ENCODE peak calls at places on chromosomes 11 and 22, in four cellular contexts. One of them, this sample, is unnamed. For H3K4me1, the result is how much of the 10 kb centered on the place peaks cover.

GRCh38 chr11:9206496-9206895 is 58.7 kb downstream of the DENND5A start:
- DNase-seq in mammary epithelial cell: no peak
- DNase-seq in esophagus squamous epithelium: no peak
- DNase-seq in GM23338: no peak
- DNase-seq in this sample: no peak

GRCh38 chr11:9601041-9601875 is 27.8 kb downstream of the WEE1 start:
- DNase-seq in GM23338: peak
- DNase-seq in esophagus squamous epithelium: no peak
- DNase-seq in mammary epithelial cell: peak
- DNase-seq in this sample: no peak

GRCh38 chr11:115699733-115700132 is 195.5 kb upstream of the CADM1 start:
- DNase-seq in esophagus squamous epithelium: no peak
- DNase-seq in mammary epithelial cell: no peak
- DNase-seq in GM23338: no peak
- DNase-seq in this sample: peak

GRCh38 chr11:103202048-103202651 is 92.9 kb downstream of the DYNC2H1 start:
- DNase-seq in esophagus squamous epithelium: no peak
- DNase-seq in GM23338: peak
- DNase-seq in mammary epithelial cell: peak
- DNase-seq in this sample: no peak

GRCh38 chr22:48886604-48887393 is 940.9 kb downstream of the BRD1 start:
- DNase-seq in esophagus squamous epithelium: no peak
- DNase-seq in GM23338: no peak
- DNase-seq in mammary epithelial cell: no peak
- DNase-seq in this sample: no peak

GRCh38 chr11:1005913-1006312 is 30.6 kb downstream of the MUC6 start:
- DNase-seq in GM23338: no peak
- DNase-seq in esophagus squamous epithelium: no peak
- DNase-seq in mammary epithelial cell: no peak
- DNase-seq in this sample: no peak

GRCh38 chr11:75563978-75564552 is 2.0 kb downstream of the SERPINH1 start:
- DNase-seq in mammary epithelial cell: peak
- DNase-seq in esophagus squamous epithelium: no peak
- DNase-seq in GM23338: peak
- DNase-seq in this sample: no peak

GRCh38 chr11:119337581-119338317 is 2.9 kb downstream of the C1QTNF5 start:
- DNase-seq in GM23338: peak
- DNase-seq in mammary epithelial cell: no peak
- DNase-seq in esophagus squamous epithelium: no peak
- DNase-seq in this sample: no peak

GRCh38 chr22:20424937-20425587 is 12.6 kb downstream of the SCARF2 start:
- DNase-seq in mammary epithelial cell: no peak
- DNase-seq in esophagus squamous epithelium: no peak
- DNase-seq in GM23338: peak
- DNase-seq in this sample: no peak

GRCh38 chr11:11732116-11732515 is 109.7 kb upstream of the USP47 start:
- DNase-seq in esophagus squamous epithelium: no peak
- DNase-seq in mammary epithelial cell: peak
- DNase-seq in GM23338: no peak
- DNase-seq in this sample: no peak

GRCh38 chr11:73759520-73760065 is 1.3 kb downstream of the RAB6A start:
- DNase-seq in esophagus squamous epithelium: no peak
- DNase-seq in mammary epithelial cell: no peak
- DNase-seq in GM23338: peak
- DNase-seq in this sample: no peak

GRCh38 chr11:130212431-130212961 is 52.9 kb downstream of the ST14 start:
- DNase-seq in esophagus squamous epithelium: no peak
- DNase-seq in GM23338: no peak
- DNase-seq in mammary epithelial cell: no peak
- DNase-seq in this sample: peak

GRCh38 chr22:22702159-22702873 is 57.9 kb downstream of the GGTLC2 start:
- DNase-seq in mammary epithelial cell: no peak
- DNase-seq in esophagus squamous epithelium: no peak
- DNase-seq in GM23338: peak
- DNase-seq in this sample: no peak

GRCh38 chr22:23216331-23217170 is 36.2 kb downstream of the BCR start:
- DNase-seq in GM23338: no peak
- DNase-seq in esophagus squamous epithelium: no peak
- DNase-seq in mammary epithelial cell: no peak
- DNase-seq in this sample: no peak

GRCh38 chr11:45392621-45393183 is 106.6 kb upstream of the SYT13 start:
- DNase-seq in mammary epithelial cell: no peak
- DNase-seq in esophagus squamous epithelium: no peak
- DNase-seq in GM23338: no peak
- DNase-seq in this sample: no peak

GRCh38 chr11:77127969-77128691 is at the start of gene MYO7A:
- DNase-seq in GM23338: peak
- DNase-seq in esophagus squamous epithelium: no peak
- DNase-seq in mammary epithelial cell: no peak
- DNase-seq in this sample: no peak

GRCh38 chr11:18748766-18749375 is 22.9 kb upstream of the IGSF22 start:
- DNase-seq in mammary epithelial cell: no peak
- DNase-seq in esophagus squamous epithelium: no peak
- DNase-seq in GM23338: no peak
- DNase-seq in this sample: no peak

GRCh38 chr22:18156878-18157713 is 7.1 kb downstream of the USP18 start:
- DNase-seq in esophagus squamous epithelium: no peak
- DNase-seq in GM23338: peak
- DNase-seq in mammary epithelial cell: peak
- DNase-seq in this sample: peak

GRCh38 chr11:126917531-126918204 is 82.9 kb downstream of the KIRREL3 start:
- DNase-seq in GM23338: no peak
- DNase-seq in mammary epithelial cell: peak
- DNase-seq in esophagus squamous epithelium: no peak
- DNase-seq in this sample: no peak

GRCh38 chr11:87421422-87421821 is 383.7 kb downstream of the TMEM135 start:
- DNase-seq in GM23338: peak
- DNase-seq in esophagus squamous epithelium: no peak
- DNase-seq in mammary epithelial cell: peak
- DNase-seq in this sample: no peak

GRCh38 chr22:48239461-48240164 is 1477.2 kb downstream of the TBC1D22A start:
- DNase-seq in GM23338: no peak
- DNase-seq in esophagus squamous epithelium: no peak
- DNase-seq in mammary epithelial cell: no peak
- DNase-seq in this sample: no peak

GRCh38 chr11:17638311-17638710 is 81.1 kb upstream of the MYOD1 start:
- DNase-seq in mammary epithelial cell: no peak
- DNase-seq in esophagus squamous epithelium: no peak
- DNase-seq in GM23338: no peak
- DNase-seq in this sample: no peak

GRCh38 chr11:46930089-46930488 is 6.5 kb upstream of the CSTPP1 start:
- DNase-seq in GM23338: no peak
- DNase-seq in mammary epithelial cell: peak
- DNase-seq in esophagus squamous epithelium: no peak
- DNase-seq in this sample: no peak

GRCh38 chr11:19963697-19964340 is 196.5 kb downstream of the DBX1 start:
- DNase-seq in mammary epithelial cell: no peak
- DNase-seq in GM23338: no peak
- DNase-seq in esophagus squamous epithelium: no peak
- DNase-seq in this sample: no peak

GRCh38 chr11:65438257-65439151 is 15.9 kb downstream of the NEAT1 start:
- DNase-seq in GM23338: no peak
- DNase-seq in mammary epithelial cell: no peak
- DNase-seq in esophagus squamous epithelium: no peak
- DNase-seq in this sample: no peak

GRCh38 chr22:22800716-22801115 is 86.9 kb upstream of the IGLL5 start:
- DNase-seq in esophagus squamous epithelium: no peak
- DNase-seq in mammary epithelial cell: no peak
- DNase-seq in GM23338: no peak
- DNase-seq in this sample: no peak

GRCh38 chr11:16148301-16148787 is 208.0 kb downstream of the SOX6 start:
- DNase-seq in GM23338: no peak
- DNase-seq in mammary epithelial cell: peak
- DNase-seq in esophagus squamous epithelium: no peak
- DNase-seq in this sample: no peak

GRCh38 chr11:116078101-116078561 is 573.9 kb upstream of the CADM1 start:
- DNase-seq in mammary epithelial cell: no peak
- DNase-seq in GM23338: peak
- DNase-seq in esophagus squamous epithelium: no peak
- DNase-seq in this sample: no peak

GRCh38 chr11:3091081-3091845 is 34.0 kb upstream of the CARS1 start:
- DNase-seq in mammary epithelial cell: no peak
- DNase-seq in esophagus squamous epithelium: no peak
- DNase-seq in GM23338: no peak
- DNase-seq in this sample: no peak

GRCh38 chr11:95671768-95672167 is 117.8 kb downstream of the FAM76B start:
- DNase-seq in esophagus squamous epithelium: no peak
- DNase-seq in GM23338: no peak
- DNase-seq in mammary epithelial cell: no peak
- DNase-seq in this sample: no peak

GRCh38 chr22:29426476-29426875 is 11.9 kb upstream of the RFPL1 start:
- DNase-seq in mammary epithelial cell: no peak
- DNase-seq in GM23338: no peak
- DNase-seq in esophagus squamous epithelium: no peak
- DNase-seq in this sample: no peak

GRCh38 chr22:30541979-30542810 is 4.3 kb downstream of the SEC14L6 start:
- DNase-seq in GM23338: peak
- DNase-seq in esophagus squamous epithelium: no peak
- DNase-seq in mammary epithelial cell: no peak
- DNase-seq in this sample: no peak

GRCh38 chr11:111735262-111736116 is 30.7 kb downstream of the PPP2R1B start:
- DNase-seq in mammary epithelial cell: peak
- DNase-seq in GM23338: no peak
- DNase-seq in esophagus squamous epithelium: no peak
- DNase-seq in this sample: peak

GRCh38 chr11:111736191-111736590 is 30.0 kb downstream of the PPP2R1B start:
- DNase-seq in esophagus squamous epithelium: no peak
- DNase-seq in GM23338: no peak
- DNase-seq in mammary epithelial cell: no peak
- DNase-seq in this sample: no peak

GRCh38 chr11:111737180-111737876 is 28.9 kb downstream of the PPP2R1B start:
- DNase-seq in GM23338: no peak
- DNase-seq in mammary epithelial cell: no peak
- DNase-seq in esophagus squamous epithelium: no peak
- DNase-seq in this sample: no peak

GRCh38 chr11:111737877-111738205 is 28.3 kb downstream of the PPP2R1B start:
- DNase-seq in esophagus squamous epithelium: no peak
- DNase-seq in mammary epithelial cell: no peak
- DNase-seq in GM23338: no peak
- DNase-seq in this sample: no peak

DNA sequence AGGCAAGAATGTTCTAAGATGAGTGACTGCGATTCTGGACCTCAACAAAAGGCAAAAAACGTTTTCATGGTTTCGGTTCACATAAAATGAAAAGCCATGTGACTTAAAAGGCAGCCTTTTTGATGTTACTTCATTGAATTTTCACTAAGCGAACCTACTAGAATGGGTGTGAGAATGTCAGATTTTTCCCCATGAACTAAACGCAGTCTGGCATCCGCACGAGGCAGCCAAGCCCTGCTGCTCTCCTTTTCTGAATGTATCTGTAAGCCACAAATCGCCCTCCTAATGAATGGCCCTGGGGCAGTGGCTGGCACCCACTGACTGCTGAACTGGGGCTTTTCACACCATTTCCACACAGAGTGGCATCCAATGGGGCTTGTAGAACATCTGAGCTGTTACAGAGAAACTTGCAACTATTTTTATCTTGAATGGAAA is 29.6 kb downstream of the PPP2R1B start:
- DNase-seq in mammary epithelial cell: no peak
- DNase-seq in GM23338: no peak
- DNase-seq in esophagus squamous epithelium: no peak
- DNase-seq in this sample: no peak
- H3K4me1 ChIP-seq in mammary epithelial cell: under half
- H3K4me1 ChIP-seq in GM23338: under half
- H3K4me1 ChIP-seq in esophagus squamous epithelium: half or more
- H3K4me1 ChIP-seq in this sample: under half

GRCh38 chr11:98060759-98061158 is 960.0 kb upstream of the CNTN5 start:
- DNase-seq in mammary epithelial cell: no peak
- DNase-seq in GM23338: no peak
- DNase-seq in esophagus squamous epithelium: no peak
- DNase-seq in this sample: no peak
- H3K4me1 ChIP-seq in mammary epithelial cell: under half
- H3K4me1 ChIP-seq in GM23338: under half
- H3K4me1 ChIP-seq in esophagus squamous epithelium: under half
- H3K4me1 ChIP-seq in this sample: under half

GRCh38 chr11:78312712-78313111 is 104.9 kb downstream of the GAB2 start:
- DNase-seq in esophagus squamous epithelium: no peak
- DNase-seq in GM23338: no peak
- DNase-seq in mammary epithelial cell: no peak
- DNase-seq in this sample: no peak
- H3K4me1 ChIP-seq in esophagus squamous epithelium: under half
- H3K4me1 ChIP-seq in GM23338: under half
- H3K4me1 ChIP-seq in mammary epithelial cell: under half
- H3K4me1 ChIP-seq in this sample: under half

DNA sequence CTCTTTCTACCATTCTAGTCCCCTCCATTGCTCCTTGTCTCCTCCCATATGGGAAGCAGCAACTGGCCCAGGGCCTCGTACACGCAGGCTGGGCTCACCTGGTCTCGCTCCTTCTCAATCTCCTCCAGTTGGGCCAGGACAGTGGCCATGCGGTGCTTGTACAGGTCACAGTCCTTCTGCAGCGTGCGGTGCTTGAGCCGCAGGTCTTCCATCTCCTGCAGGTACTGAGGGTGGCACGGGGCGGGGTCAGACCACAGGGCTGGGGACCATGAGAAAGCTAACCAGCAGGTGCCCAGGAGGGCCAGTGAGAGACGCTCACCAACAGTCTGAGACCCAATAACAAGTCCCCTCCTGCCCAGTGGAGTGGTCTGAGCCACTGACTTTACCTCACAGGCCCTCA is 11.5 kb downstream of the CARD10 start:
- DNase-seq in esophagus squamous epithelium: no peak
- DNase-seq in mammary epithelial cell: no peak
- DNase-seq in GM23338: no peak
- DNase-seq in this sample: no peak
- H3K4me1 ChIP-seq in esophagus squamous epithelium: half or more
- H3K4me1 ChIP-seq in mammary epithelial cell: half or more
- H3K4me1 ChIP-seq in GM23338: under half
- H3K4me1 ChIP-seq in this sample: under half

GRCh38 chr11:93560534-93560933 is 17.3 kb upstream of the SMCO4 start:
- DNase-seq in GM23338: peak
- DNase-seq in esophagus squamous epithelium: no peak
- DNase-seq in mammary epithelial cell: no peak
- DNase-seq in this sample: no peak

GRCh38 chr11:93568726-93569125 is 25.5 kb upstream of the SMCO4 start:
- DNase-seq in GM23338: no peak
- DNase-seq in mammary epithelial cell: no peak
- DNase-seq in esophagus squamous epithelium: no peak
- DNase-seq in this sample: no peak

GRCh38 chr11:93567406-93567819 is 24.2 kb upstream of the SMCO4 start:
- DNase-seq in mammary epithelial cell: no peak
- DNase-seq in esophagus squamous epithelium: no peak
- DNase-seq in GM23338: no peak
- DNase-seq in this sample: peak

GRCh38 chr11:93563857-93564256 is 20.7 kb upstream of the SMCO4 start:
- DNase-seq in esophagus squamous epithelium: no peak
- DNase-seq in mammary epithelial cell: no peak
- DNase-seq in GM23338: no peak
- DNase-seq in this sample: no peak

GRCh38 chr11:93564895-93565294 is 21.7 kb upstream of the SMCO4 start:
- DNase-seq in esophagus squamous epithelium: no peak
- DNase-seq in mammary epithelial cell: no peak
- DNase-seq in GM23338: no peak
- DNase-seq in this sample: no peak
- H3K4me1 ChIP-seq in esophagus squamous epithelium: under half
- H3K4me1 ChIP-seq in mammary epithelial cell: under half
- H3K4me1 ChIP-seq in GM23338: under half
- H3K4me1 ChIP-seq in this sample: under half

This sample was measured in breast epithelium.